ENCODE peak calls at places on chromosomes 16 and 17, in five cellular contexts. G is HepG2, T is K562, J is HCT116, K is GM12878. Y is an unnamed sample.

GRCh38 chr16:81035398-81035974 is at the start of gene ATMIN:
- DNase-seq in G (peak; percentile 83), T (peak; percentile 96), J (peak; percentile 92), K (peak; percentile 15), Y (peak; percentile 98)

GRCh38 chr17:59465949-59466307 is 99.5 kb upstream of the DHX40 start:
- DNase-seq in G (no peak), T (no peak), J (no peak), K (no peak), Y (no peak)

GRCh38 chr16:70679653-70680494 is 6.0 kb downstream of the MTSS2 start:
- DNase-seq in G (no peak), T (peak; percentile 78), J (no peak), K (no peak), Y (peak; percentile 94)

GRCh38 chr17:67210915-67211314 is 34.1 kb downstream of the HELZ start:
- DNase-seq in G (no peak), T (no peak), J (no peak), K (no peak), Y (no peak)

GRCh38 chr16:88306860-88307545 is 75.8 kb upstream of the ZNF469 start:
- DNase-seq in G (peak; percentile 37), T (no peak), J (no peak), K (no peak), Y (no peak)

GRCh38 chr16:76910931-76911330 is 280.1 kb upstream of the MON1B start:
- DNase-seq in G (no peak), T (no peak), J (no peak), K (no peak), Y (no peak)

GRCh38 chr16:17461951-17462729 is 8.6 kb downstream of the XYLT1 start:
- DNase-seq in G (no peak), T (no peak), J (no peak), K (no peak), Y (no peak)

GRCh38 chr17:83179378-83179777 is 100.0 kb downstream of the METRNL start:
- DNase-seq in G (no peak), T (no peak), J (no peak), K (no peak), Y (no peak)

GRCh38 chr16:1920727-1921155 is 2.5 kb upstream of the HS3ST6 start:
- DNase-seq in G (no peak), T (peak; percentile 78), J (no peak), K (no peak), Y (peak; percentile 56)

GRCh38 chr17:51087072-51087757 is 33.5 kb downstream of the SPAG9 start:
- DNase-seq in G (no peak), T (no peak), J (no peak), K (no peak), Y (no peak)

GRCh38 chr17:67067571-67068517 is 23.5 kb downstream of the CACNG1 start:
- DNase-seq in G (no peak), T (no peak), J (no peak), K (no peak), Y (no peak)

GRCh38 chr16:69613283-69614154 is 47.8 kb downstream of the NFAT5 start:
- DNase-seq in G (peak; percentile 36), T (peak; percentile 41), J (no peak), K (peak; percentile 27), Y (no peak)

GRCh38 chr16:4375717-4376116 is 4.1 kb downstream of the VASN start:
- DNase-seq in G (no peak), T (no peak), J (no peak), K (no peak), Y (no peak)

GRCh38 chr16:4378202-4378666 is 6.6 kb downstream of the VASN start:
- DNase-seq in G (no peak), T (no peak), J (no peak), K (no peak), Y (no peak)

GRCh38 chr16:4376820-4377572 is 5.3 kb downstream of the VASN start:
- DNase-seq in G (no peak), T (no peak), J (no peak), K (no peak), Y (no peak)

GRCh38 chr16:4377573-4378146 is 6.0 kb downstream of the VASN start:
- DNase-seq in G (no peak), T (no peak), J (no peak), K (no peak), Y (no peak)

GRCh38 chr16:4376126-4376819 is 4.6 kb downstream of the VASN start:
- DNase-seq in G (no peak), T (no peak), J (no peak), K (no peak), Y (peak; percentile 71)
- TF ChIP-seq ZBTB33 in G (no peak), T (no peak), J (no peak), K (no peak), Y (no peak)

DNA sequence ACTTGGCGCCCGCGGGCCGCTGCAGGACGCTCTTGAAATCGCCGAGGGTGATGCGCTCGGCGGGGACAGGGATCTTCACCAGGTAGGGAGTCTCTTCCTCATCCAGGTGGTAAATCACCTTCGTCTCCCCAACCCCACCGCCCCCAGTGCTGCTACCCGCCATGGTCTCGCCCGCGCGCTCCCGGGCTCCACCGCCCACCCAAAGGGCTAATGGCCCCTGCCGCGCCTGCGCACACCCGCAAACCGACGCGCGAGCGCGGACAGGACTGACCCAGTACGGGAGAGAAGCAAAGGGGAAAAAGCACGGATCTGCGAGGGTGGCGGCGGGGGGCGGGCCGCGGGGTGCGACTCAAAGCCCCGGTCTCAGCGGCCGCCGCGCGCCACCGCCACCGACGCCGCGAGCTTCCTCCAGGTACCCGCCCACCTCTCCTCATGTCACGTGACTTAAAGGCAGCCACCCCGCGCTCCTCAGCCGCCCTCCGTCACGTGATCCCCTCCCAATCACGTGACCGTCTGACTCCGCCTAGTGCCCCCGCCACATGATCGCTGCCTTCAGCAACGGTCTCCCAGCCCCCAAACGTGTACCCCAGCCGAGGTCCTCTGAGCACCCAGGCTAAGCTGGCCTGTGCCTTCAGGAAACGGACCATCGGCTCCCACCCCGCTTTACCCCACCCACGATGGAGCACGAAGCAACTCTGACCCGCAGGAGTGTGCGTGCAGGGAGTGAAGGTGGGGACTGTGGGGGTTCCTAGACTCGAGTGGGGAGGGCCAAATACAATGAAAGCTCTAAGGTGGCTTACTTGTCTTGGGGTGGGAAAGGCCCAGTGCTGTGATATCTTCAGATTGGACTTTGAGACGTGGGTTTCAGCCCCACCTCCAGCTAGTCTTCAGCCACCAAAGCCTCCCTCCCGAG is at the start of gene DVL2:
- DNase-seq in G (peak; percentile 88), T (peak; percentile 93), J (peak; percentile 88), K (peak; percentile 79), Y (peak; percentile 97)
- TF ChIP-seq ZBTB33 in G (peak; percentile 51), T (no peak), J (peak; percentile 62), K (no peak), Y (peak; percentile 90)

DNA sequence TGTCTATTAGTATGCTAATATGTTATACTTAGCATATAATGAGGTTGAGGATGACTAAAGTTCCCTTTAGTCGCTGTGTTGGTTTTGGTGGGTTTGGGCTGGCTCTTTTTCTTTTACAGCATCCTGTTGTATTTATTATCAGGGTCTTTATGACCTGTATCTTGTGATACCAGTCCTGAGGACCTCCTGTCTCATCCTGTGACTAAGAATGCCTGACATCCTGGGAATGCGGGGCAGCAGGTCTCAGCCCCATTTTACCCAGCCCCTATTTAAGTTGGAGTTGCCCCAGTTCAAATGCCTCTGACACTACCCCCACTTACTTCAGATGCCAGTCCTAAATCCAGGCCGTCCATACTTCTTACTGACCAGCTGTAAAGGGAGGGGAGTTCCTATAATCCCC is 59.5 kb downstream of the MFSD11 start:
- DNase-seq in G (no peak), T (no peak), J (no peak), K (no peak), Y (no peak)
- TF ChIP-seq ZBTB33 in G (no peak), T (no peak), J (no peak), K (no peak), Y (no peak)

GRCh38 chr16:66658143-66658859 is 38.2 kb downstream of the CMTM4 start:
- DNase-seq in G (no peak), T (no peak), J (no peak), K (no peak), Y (no peak)
- TF ChIP-seq ZBTB33 in G (no peak), T (no peak), J (no peak), K (no peak), Y (no peak)

GRCh38 chr17:8005951-8006730 is 3.7 kb downstream of the GUCY2D start:
- DNase-seq in G (no peak), T (peak; percentile 78), J (no peak), K (no peak), Y (peak; percentile 57)
- TF ChIP-seq ZBTB33 in G (no peak), T (no peak), J (no peak), K (no peak), Y (no peak)

Y was measured in SK-N-SH.